ENCODE peak calls at places on chromosome 20, in ten cellular contexts. One of them, this sample, is unnamed.

GRCh38 chr20:50398471-50399002 is 111.6 kb upstream of the PTPN1 start:
- DNase-seq in smooth muscle cell of the brain vasculature: no peak
- DNase-seq in stimulated activated CD4-positive, alpha-beta T cell treated with anti-CD3 and anti-CD28 coated beads, Interleukin-1b, Interleukin-23, amount 100 ng/mL, for 1 hour: no peak
- DNase-seq in PC-9: no peak
- DNase-seq in activated CD4-positive, alpha-beta T cell treated with anti-CD3 and anti-CD28 coated beads for 1 hour: no peak
- DNase-seq in SK-N-DZ: no peak
- DNase-seq in HFF-Myc: no peak
- DNase-seq in ureter: no peak
- DNase-seq in T47D: no peak
- DNase-seq in adipocyte: no peak
- DNase-seq in this sample: no peak

GRCh38 chr20:56722042-56722441 is 92.9 kb downstream of the TFAP2C start:
- DNase-seq in ureter: no peak
- DNase-seq in stimulated activated CD4-positive, alpha-beta T cell treated with anti-CD3 and anti-CD28 coated beads, Interleukin-1b, Interleukin-23, amount 100 ng/mL, for 1 hour: no peak
- DNase-seq in adipocyte: no peak
- DNase-seq in smooth muscle cell of the brain vasculature: no peak
- DNase-seq in HFF-Myc: no peak
- DNase-seq in SK-N-DZ: no peak
- DNase-seq in PC-9: no peak
- DNase-seq in T47D: no peak
- DNase-seq in activated CD4-positive, alpha-beta T cell treated with anti-CD3 and anti-CD28 coated beads for 1 hour: no peak
- DNase-seq in this sample: no peak

GRCh38 chr20:45415822-45416637 is at the start of gene PIGT:
- DNase-seq in smooth muscle cell of the brain vasculature: peak
- DNase-seq in PC-9: peak
- DNase-seq in HFF-Myc: peak
- DNase-seq in activated CD4-positive, alpha-beta T cell treated with anti-CD3 and anti-CD28 coated beads for 1 hour: peak
- DNase-seq in SK-N-DZ: peak
- DNase-seq in ureter: peak
- DNase-seq in adipocyte: peak
- DNase-seq in T47D: peak
- DNase-seq in stimulated activated CD4-positive, alpha-beta T cell treated with anti-CD3 and anti-CD28 coated beads, Interleukin-1b, Interleukin-23, amount 100 ng/mL, for 1 hour: peak
- DNase-seq in this sample: peak

GRCh38 chr20:59823860-59824259 is 109.6 kb downstream of the SYCP2 start:
- DNase-seq in PC-9: no peak
- DNase-seq in T47D: no peak
- DNase-seq in activated CD4-positive, alpha-beta T cell treated with anti-CD3 and anti-CD28 coated beads for 1 hour: no peak
- DNase-seq in SK-N-DZ: no peak
- DNase-seq in smooth muscle cell of the brain vasculature: no peak
- DNase-seq in ureter: no peak
- DNase-seq in stimulated activated CD4-positive, alpha-beta T cell treated with anti-CD3 and anti-CD28 coated beads, Interleukin-1b, Interleukin-23, amount 100 ng/mL, for 1 hour: no peak
- DNase-seq in adipocyte: no peak
- DNase-seq in HFF-Myc: no peak
- DNase-seq in this sample: no peak

GRCh38 chr20:54284928-54285704 is 77.2 kb downstream of the PFDN4 start:
- DNase-seq in ureter: no peak
- DNase-seq in HFF-Myc: peak
- DNase-seq in activated CD4-positive, alpha-beta T cell treated with anti-CD3 and anti-CD28 coated beads for 1 hour: no peak
- DNase-seq in stimulated activated CD4-positive, alpha-beta T cell treated with anti-CD3 and anti-CD28 coated beads, Interleukin-1b, Interleukin-23, amount 100 ng/mL, for 1 hour: no peak
- DNase-seq in adipocyte: no peak
- DNase-seq in PC-9: no peak
- DNase-seq in smooth muscle cell of the brain vasculature: no peak
- DNase-seq in T47D: no peak
- DNase-seq in SK-N-DZ: no peak
- DNase-seq in this sample: peak

GRCh38 chr20:53693265-53693871 is 99.7 kb upstream of the ZNF217 start:
- DNase-seq in ureter: no peak
- DNase-seq in SK-N-DZ: no peak
- DNase-seq in HFF-Myc: no peak
- DNase-seq in stimulated activated CD4-positive, alpha-beta T cell treated with anti-CD3 and anti-CD28 coated beads, Interleukin-1b, Interleukin-23, amount 100 ng/mL, for 1 hour: no peak
- DNase-seq in smooth muscle cell of the brain vasculature: no peak
- DNase-seq in adipocyte: no peak
- DNase-seq in PC-9: no peak
- DNase-seq in T47D: no peak
- DNase-seq in activated CD4-positive, alpha-beta T cell treated with anti-CD3 and anti-CD28 coated beads for 1 hour: no peak
- DNase-seq in this sample: no peak

GRCh38 chr20:61123286-61123685 is 128.8 kb upstream of the CDH4 start:
- DNase-seq in smooth muscle cell of the brain vasculature: no peak
- DNase-seq in T47D: no peak
- DNase-seq in activated CD4-positive, alpha-beta T cell treated with anti-CD3 and anti-CD28 coated beads for 1 hour: no peak
- DNase-seq in stimulated activated CD4-positive, alpha-beta T cell treated with anti-CD3 and anti-CD28 coated beads, Interleukin-1b, Interleukin-23, amount 100 ng/mL, for 1 hour: no peak
- DNase-seq in PC-9: no peak
- DNase-seq in SK-N-DZ: no peak
- DNase-seq in HFF-Myc: no peak
- DNase-seq in ureter: no peak
- DNase-seq in adipocyte: no peak
- DNase-seq in this sample: no peak

GRCh38 chr20:55252525-55252924 is 752.8 kb downstream of the CBLN4 start:
- DNase-seq in adipocyte: no peak
- DNase-seq in HFF-Myc: no peak
- DNase-seq in smooth muscle cell of the brain vasculature: no peak
- DNase-seq in ureter: no peak
- DNase-seq in T47D: no peak
- DNase-seq in stimulated activated CD4-positive, alpha-beta T cell treated with anti-CD3 and anti-CD28 coated beads, Interleukin-1b, Interleukin-23, amount 100 ng/mL, for 1 hour: no peak
- DNase-seq in activated CD4-positive, alpha-beta T cell treated with anti-CD3 and anti-CD28 coated beads for 1 hour: no peak
- DNase-seq in PC-9: no peak
- DNase-seq in SK-N-DZ: no peak
- DNase-seq in this sample: no peak

GRCh38 chr20:50266293-50267040 is 75.8 kb downstream of the CEBPB start:
- DNase-seq in PC-9: no peak
- DNase-seq in adipocyte: no peak
- DNase-seq in T47D: no peak
- DNase-seq in stimulated activated CD4-positive, alpha-beta T cell treated with anti-CD3 and anti-CD28 coated beads, Interleukin-1b, Interleukin-23, amount 100 ng/mL, for 1 hour: no peak
- DNase-seq in activated CD4-positive, alpha-beta T cell treated with anti-CD3 and anti-CD28 coated beads for 1 hour: no peak
- DNase-seq in ureter: no peak
- DNase-seq in smooth muscle cell of the brain vasculature: no peak
- DNase-seq in HFF-Myc: no peak
- DNase-seq in SK-N-DZ: no peak
- DNase-seq in this sample: no peak

GRCh38 chr20:1371235-1371782 is 21.5 kb downstream of the FKBP1A start:
- DNase-seq in PC-9: no peak
- DNase-seq in T47D: no peak
- DNase-seq in ureter: no peak
- DNase-seq in HFF-Myc: no peak
- DNase-seq in activated CD4-positive, alpha-beta T cell treated with anti-CD3 and anti-CD28 coated beads for 1 hour: no peak
- DNase-seq in SK-N-DZ: no peak
- DNase-seq in adipocyte: no peak
- DNase-seq in stimulated activated CD4-positive, alpha-beta T cell treated with anti-CD3 and anti-CD28 coated beads, Interleukin-1b, Interleukin-23, amount 100 ng/mL, for 1 hour: no peak
- DNase-seq in smooth muscle cell of the brain vasculature: no peak
- DNase-seq in this sample: no peak

GRCh38 chr20:62636446-62636845 is 5.9 kb upstream of the SLCO4A1 start:
- DNase-seq in adipocyte: no peak
- DNase-seq in PC-9: no peak
- DNase-seq in stimulated activated CD4-positive, alpha-beta T cell treated with anti-CD3 and anti-CD28 coated beads, Interleukin-1b, Interleukin-23, amount 100 ng/mL, for 1 hour: no peak
- DNase-seq in T47D: no peak
- DNase-seq in HFF-Myc: no peak
- DNase-seq in smooth muscle cell of the brain vasculature: no peak
- DNase-seq in ureter: no peak
- DNase-seq in SK-N-DZ: no peak
- DNase-seq in activated CD4-positive, alpha-beta T cell treated with anti-CD3 and anti-CD28 coated beads for 1 hour: no peak
- DNase-seq in this sample: no peak

GRCh38 chr20:33415948-33416347 is 14.6 kb upstream of the CDK5RAP1 start:
- DNase-seq in stimulated activated CD4-positive, alpha-beta T cell treated with anti-CD3 and anti-CD28 coated beads, Interleukin-1b, Interleukin-23, amount 100 ng/mL, for 1 hour: no peak
- DNase-seq in HFF-Myc: no peak
- DNase-seq in smooth muscle cell of the brain vasculature: no peak
- DNase-seq in ureter: no peak
- DNase-seq in activated CD4-positive, alpha-beta T cell treated with anti-CD3 and anti-CD28 coated beads for 1 hour: no peak
- DNase-seq in PC-9: no peak
- DNase-seq in T47D: peak
- DNase-seq in SK-N-DZ: peak
- DNase-seq in adipocyte: peak
- DNase-seq in this sample: peak

GRCh38 chr20:54534101-54534500 is 58.7 kb downstream of the DOK5 start:
- DNase-seq in activated CD4-positive, alpha-beta T cell treated with anti-CD3 and anti-CD28 coated beads for 1 hour: no peak
- DNase-seq in smooth muscle cell of the brain vasculature: no peak
- DNase-seq in T47D: no peak
- DNase-seq in adipocyte: no peak
- DNase-seq in HFF-Myc: no peak
- DNase-seq in SK-N-DZ: no peak
- DNase-seq in stimulated activated CD4-positive, alpha-beta T cell treated with anti-CD3 and anti-CD28 coated beads, Interleukin-1b, Interleukin-23, amount 100 ng/mL, for 1 hour: no peak
- DNase-seq in ureter: no peak
- DNase-seq in PC-9: no peak
- DNase-seq in this sample: no peak

GRCh38 chr20:22696759-22697158 is 112.4 kb upstream of the FOXA2 start:
- DNase-seq in stimulated activated CD4-positive, alpha-beta T cell treated with anti-CD3 and anti-CD28 coated beads, Interleukin-1b, Interleukin-23, amount 100 ng/mL, for 1 hour: no peak
- DNase-seq in ureter: no peak
- DNase-seq in activated CD4-positive, alpha-beta T cell treated with anti-CD3 and anti-CD28 coated beads for 1 hour: no peak
- DNase-seq in adipocyte: no peak
- DNase-seq in SK-N-DZ: no peak
- DNase-seq in HFF-Myc: no peak
- DNase-seq in smooth muscle cell of the brain vasculature: no peak
- DNase-seq in PC-9: no peak
- DNase-seq in T47D: no peak
- DNase-seq in this sample: no peak

This sample was measured in EH.